ENCODE peak calls at places on chromosomes 4 and X, in ten cellular contexts. N is stimulated activated CD4-positive, alpha-beta T cell treated with anti-CD3 and anti-CD28 coated beads, TNF-alpha, amount 100 ng/mL, for 4 hours; U is cardiac fibroblast; V is hepatic stellate cell; H is HT1080; W is upper lobe of right lung; E is MG63; M is T-cell; A is KG1; B is astrocyte of the cerebellum. X is an unnamed sample.

GRCh38 chrX:69066021-69066757 is 99.1 kb downstream of the PJA1 start:
- DNase-seq in N (no peak), U (no peak), V (no peak), H (no peak), W (no peak), E (no peak), M (no peak), A (no peak), B (no peak), X (no peak)

GRCh38 chrX:40877869-40878268 is 142.5 kb upstream of the MED14 start:
- DNase-seq in N (no peak), U (peak; percentile 54), V (no peak), H (no peak), W (no peak), E (no peak), M (peak; percentile 1), A (no peak), B (no peak), X (no peak)

GRCh38 chr4:142696334-142697122 is 149.6 kb downstream of the INPP4B start:
- DNase-seq in N (no peak), U (no peak), V (no peak), H (no peak), W (no peak), E (no peak), M (peak; percentile 47), A (peak; percentile 41), B (no peak), X (no peak)

GRCh38 chr4:38889143-38889542 is 21.5 kb downstream of the FAM114A1 start:
- DNase-seq in N (no peak), U (peak; percentile 87), V (peak; percentile 65), H (peak; percentile 86), W (no peak), E (no peak), M (no peak), A (no peak), B (peak; percentile 72), X (no peak)

GRCh38 chrX:31497086-31497485 is 425.2 kb upstream of the FTHL17 start:
- DNase-seq in N (no peak), U (peak; percentile 44), V (peak; percentile 5), H (peak; percentile 8), W (no peak), E (no peak), M (no peak), A (no peak), B (no peak), X (no peak)

GRCh38 chr4:137124278-137124932 is 407.9 kb downstream of the PCDH18 start:
- DNase-seq in N (no peak), U (peak; percentile 84), V (peak; percentile 25), H (peak; percentile 72), W (no peak), E (peak; percentile 1), M (no peak), A (no peak), B (peak; percentile 57), X (no peak)

GRCh38 chr4:7588002-7588401 is 153.3 kb upstream of the PSAPL1 start:
- DNase-seq in N (no peak), U (no peak), V (no peak), H (no peak), W (no peak), E (no peak), M (no peak), A (no peak), B (peak; percentile 40), X (no peak)

GRCh38 chrX:118062048-118062789 is 54.4 kb downstream of the KLHL13 start:
- DNase-seq in N (no peak), U (no peak), V (no peak), H (no peak), W (no peak), E (no peak), M (no peak), A (no peak), B (no peak), X (no peak)

GRCh38 chr4:1075809-1076524 is 37.4 kb downstream of the RNF212 start:
- DNase-seq in N (no peak), U (no peak), V (no peak), H (no peak), W (peak; percentile 52), E (no peak), M (no peak), A (no peak), B (no peak), X (no peak)

GRCh38 chrX:154660506-154660905 is 7.1 kb upstream of the CTAG2 start:
- DNase-seq in N (no peak), U (no peak), V (no peak), H (no peak), W (no peak), E (no peak), M (no peak), A (no peak), B (no peak), X (no peak)

GRCh38 chr4:5751918-5752802 is 41.2 kb downstream of the EVC start:
- DNase-seq in N (no peak), U (peak; percentile 95), V (peak; percentile 34), H (no peak), W (peak; percentile 44), E (no peak), M (no peak), A (no peak), B (no peak), X (no peak)

GRCh38 chr4:145533011-145533410 is 51.4 kb downstream of the SMAD1 start:
- DNase-seq in N (no peak), U (no peak), V (no peak), H (peak; percentile 23), W (no peak), E (no peak), M (no peak), A (no peak), B (no peak), X (no peak)

GRCh38 chr4:113141901-113142346 is 92.5 kb downstream of the ANK2 start:
- DNase-seq in N (no peak), U (peak; percentile 74), V (peak; percentile 20), H (peak; percentile 91), W (no peak), E (no peak), M (no peak), A (no peak), B (peak; percentile 79), X (no peak)

GRCh38 chr4:1305781-1306455 is 16.2 kb downstream of the MAEA start:
- DNase-seq in N (no peak), U (no peak), V (no peak), H (no peak), W (no peak), E (no peak), M (no peak), A (no peak), B (no peak), X (no peak)

GRCh38 chr4:124431663-124432192 is 280.8 kb downstream of the ANKRD50 start:
- DNase-seq in N (no peak), U (peak; percentile 66), V (no peak), H (no peak), W (no peak), E (no peak), M (no peak), A (no peak), B (no peak), X (no peak)

GRCh38 chr4:106691749-106692148 is 323.2 kb upstream of the GIMD1 start:
- DNase-seq in N (no peak), U (peak; percentile 43), V (peak; percentile 9), H (peak; percentile 28), W (no peak), E (no peak), M (no peak), A (no peak), B (no peak), X (no peak)

GRCh38 chr4:150255610-150256580 is 177.7 kb downstream of the DCLK2 start:
- DNase-seq in N (no peak), U (no peak), V (no peak), H (no peak), W (no peak), E (no peak), M (no peak), A (no peak), B (no peak), X (no peak)

GRCh38 chrX:47370278-47370677 is at the start of gene ZNF157:
- DNase-seq in N (no peak), U (no peak), V (no peak), H (no peak), W (no peak), E (no peak), M (no peak), A (no peak), B (no peak), X (no peak)

X was measured in stimulated activated naive CD4-positive, alpha-beta T cell.